ENCODE peak calls at places on chromosomes 3 and 15, in six cellular contexts. O is BJ, W is ovary, V is heart left ventricle, P is cardiac fibroblast, A is adrenal gland. K is an unnamed sample.

GRCh38 chr3:116029286-116029685 is 406.0 kb downstream of the GAP43 start:
- DNase-seq in O (no peak), W (no peak), V (no peak), P (no peak), A (no peak), K (no peak)

GRCh38 chr3:135966349-135966695 is 794 bp downstream of the PPP2R3A start:
- DNase-seq in O (no peak), W (no peak), V (no peak), P (no peak), A (no peak), K (no peak)

GRCh38 chr3:25856902-25857518 is 67.1 kb downstream of the OXSM start:
- DNase-seq in O (no peak), W (no peak), V (no peak), P (peak), A (no peak), K (no peak)

GRCh38 chr3:33936921-33937210 is 138.4 kb downstream of the PDCD6IP start:
- DNase-seq in O (no peak), W (no peak), V (no peak), P (no peak), A (no peak), K (no peak)

GRCh38 chr3:102733811-102734574 is 299.2 kb downstream of the ZPLD1 start:
- DNase-seq in O (peak), W (no peak), V (no peak), P (no peak), A (no peak), K (no peak)

GRCh38 chr3:42148982-42149432 is 57.9 kb downstream of the TRAK1 start:
- DNase-seq in O (peak), W (peak), V (peak), P (peak), A (peak), K (no peak)

GRCh38 chr3:152355744-152356665 is 87.3 kb downstream of the MBNL1 start:
- DNase-seq in O (no peak), W (no peak), V (no peak), P (peak), A (no peak), K (no peak)

GRCh38 chr3:48856469-48856868 is 8.8 kb upstream of the PRKAR2A start:
- DNase-seq in O (no peak), W (peak), V (no peak), P (no peak), A (no peak), K (no peak)

GRCh38 chr15:38069506-38069905 is 135.1 kb downstream of the TMCO5A start:
- DNase-seq in O (peak), W (no peak), V (no peak), P (peak), A (no peak), K (no peak)

GRCh38 chr3:177835917-177836316 is 638.6 kb upstream of the TBL1XR1 start:
- DNase-seq in O (peak), W (no peak), V (no peak), P (peak), A (no peak), K (no peak)

GRCh38 chr3:11364181-11364580 is 92.0 kb downstream of the ATG7 start:
- DNase-seq in O (no peak), W (no peak), V (no peak), P (no peak), A (no peak), K (no peak)

GRCh38 chr3:33877187-33877586 is 78.8 kb downstream of the PDCD6IP start:
- DNase-seq in O (no peak), W (no peak), V (no peak), P (no peak), A (no peak), K (no peak)

GRCh38 chr15:81749667-81750360 is 296.0 kb downstream of the MEX3B start:
- DNase-seq in O (no peak), W (peak), V (no peak), P (no peak), A (no peak), K (no peak)

GRCh38 chr3:125212509-125213372 is at the start of gene SLC12A8:
- DNase-seq in O (no peak), W (no peak), V (no peak), P (no peak), A (no peak), K (no peak)

GRCh38 chr15:73002509-73002908 is 49.8 kb upstream of the NEO1 start:
- DNase-seq in O (peak), W (no peak), V (no peak), P (no peak), A (no peak), K (no peak)

GRCh38 chr15:89052474-89052873 is 35.8 kb upstream of the ABHD2 start:
- DNase-seq in O (peak), W (no peak), V (no peak), P (peak), A (no peak), K (no peak)

GRCh38 chr3:13030649-13031048 is 42.6 kb downstream of the IQSEC1 start:
- DNase-seq in O (no peak), W (no peak), V (no peak), P (no peak), A (no peak), K (no peak)

GRCh38 chr3:50617911-50618481 is 1.0 kb downstream of the MAPKAPK3 start:
- DNase-seq in O (no peak), W (peak), V (peak), P (no peak), A (no peak), K (no peak)

GRCh38 chr3:52880047-52880446 is 17.3 kb downstream of the STIMATE start:
- DNase-seq in O (no peak), W (no peak), V (no peak), P (no peak), A (no peak), K (no peak)

GRCh38 chr3:114435733-114436132 is 141.9 kb downstream of the TIGIT start:
- DNase-seq in O (no peak), W (no peak), V (no peak), P (no peak), A (no peak), K (no peak)

GRCh38 chr3:19711160-19711782 is 222.7 kb downstream of the EFHB start:
- DNase-seq in O (no peak), W (no peak), V (no peak), P (no peak), A (no peak), K (no peak)

GRCh38 chr15:68774521-68775293 is 46.0 kb downstream of the ANP32A start:
- DNase-seq in O (no peak), W (no peak), V (no peak), P (peak), A (no peak), K (no peak)

GRCh38 chr15:91408476-91409076 is 308.5 kb downstream of the SV2B start:
- DNase-seq in O (no peak), W (no peak), V (no peak), P (peak), A (peak), K (no peak)

GRCh38 chr3:148614463-148614862 is 83.2 kb upstream of the AGTR1 start:
- DNase-seq in O (no peak), W (no peak), V (no peak), P (no peak), A (no peak), K (no peak)

GRCh38 chr3:29171583-29171990 is 109.3 kb upstream of the RBMS3 start:
- DNase-seq in O (no peak), W (no peak), V (no peak), P (peak), A (no peak), K (no peak)

GRCh38 chr15:73873889-73874511 is 636 bp downstream of the TBC1D21 start:
- DNase-seq in O (no peak), W (no peak), V (no peak), P (peak), A (peak), K (no peak)

GRCh38 chr15:40058476-40059140 is 19.6 kb upstream of the SRP14 start:
- DNase-seq in O (no peak), W (no peak), V (no peak), P (peak), A (peak), K (no peak)

GRCh38 chr3:71724584-71725278 is 471 bp downstream of the EIF4E3 start:
- DNase-seq in O (no peak), W (peak), V (peak), P (no peak), A (peak), K (peak)

GRCh38 chr3:138686771-138687221 is 78.2 kb downstream of the FAIM start:
- DNase-seq in O (peak), W (no peak), V (no peak), P (peak), A (no peak), K (no peak)

DNA sequence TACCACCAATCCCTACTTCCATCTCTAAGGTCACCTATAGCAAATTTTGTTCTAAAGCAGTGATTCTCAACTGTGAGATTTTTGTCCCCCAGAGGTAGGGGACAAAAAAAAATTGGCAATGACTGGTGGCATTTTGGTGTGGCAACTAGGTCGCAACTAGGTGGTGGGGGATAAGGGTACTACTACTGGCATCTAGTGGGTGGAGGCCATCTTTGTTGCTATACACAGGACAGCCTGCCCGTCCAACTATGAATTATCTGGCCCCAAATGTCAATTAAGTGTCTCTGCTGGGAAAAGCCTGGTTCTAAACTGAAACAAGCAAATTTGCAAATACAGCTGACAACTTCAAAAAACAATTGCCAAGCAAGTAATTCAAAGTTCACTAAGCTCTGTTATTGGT is 1.4 kb downstream of the MTMR10 start:
- DNase-seq in O (no peak), W (no peak), V (no peak), P (no peak), A (no peak), K (no peak)
- TF ChIP-seq CTCF in O (no peak), W (no peak), V (no peak), P (no peak), A (no peak), K (no peak)

GRCh38 chr15:85614059-85614458 is 180.7 kb downstream of the KLHL25 start:
- DNase-seq in O (no peak), W (no peak), V (no peak), P (no peak), A (no peak), K (no peak)

GRCh38 chr15:85616549-85616948 is 178.2 kb downstream of the KLHL25 start:
- DNase-seq in O (no peak), W (no peak), V (no peak), P (no peak), A (no peak), K (no peak)

GRCh38 chr15:85618956-85619491 is 175.7 kb downstream of the KLHL25 start:
- DNase-seq in O (peak), W (peak), V (peak), P (peak), A (peak), K (no peak)

GRCh38 chr15:85620321-85621044 is 174.2 kb downstream of the KLHL25 start:
- DNase-seq in O (peak), W (no peak), V (no peak), P (peak), A (peak), K (no peak)

DNA sequence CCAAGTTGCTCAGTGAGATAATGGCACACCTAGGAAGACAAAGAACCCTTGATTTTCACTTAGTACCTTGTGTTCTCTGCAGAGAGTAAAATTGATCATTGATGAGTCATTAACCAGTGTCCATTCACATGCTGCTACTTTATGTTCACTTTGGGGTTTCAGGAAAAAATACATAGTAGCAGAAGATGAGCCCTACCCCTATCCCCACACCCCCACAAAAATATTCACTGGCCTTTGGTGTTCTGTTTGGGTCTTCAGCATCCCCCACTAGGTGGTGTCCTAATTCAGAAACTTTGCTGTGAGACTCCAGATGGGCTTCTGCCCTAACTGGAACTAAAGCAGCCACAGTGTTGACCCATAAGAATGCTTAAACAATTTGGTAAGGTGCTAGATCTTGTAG is 178.8 kb downstream of the KLHL25 start:
- DNase-seq in O (no peak), W (no peak), V (no peak), P (peak), A (peak), K (no peak)
- TF ChIP-seq CTCF in O (peak), W (peak), V (peak), P (peak), A (peak), K (no peak)

DNA sequence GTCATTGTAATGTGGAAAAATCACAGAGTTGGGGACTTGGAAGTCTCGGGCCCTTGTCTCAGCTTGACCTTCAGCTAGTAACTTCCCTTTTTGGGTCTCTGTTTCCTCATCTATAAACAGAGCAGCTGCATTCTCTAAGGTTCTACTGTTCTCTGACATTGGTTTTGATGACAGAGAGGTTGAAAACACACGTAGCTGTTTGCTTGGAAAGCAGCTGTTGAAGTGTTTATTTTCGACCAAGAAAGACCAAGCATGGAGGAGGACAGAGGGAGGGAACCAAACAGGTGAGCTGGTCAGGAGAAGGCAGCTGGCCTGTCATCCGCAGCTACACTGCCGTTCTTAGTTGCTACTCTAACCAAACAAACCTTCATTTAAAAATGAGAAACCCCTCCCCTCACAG is 65.5 kb downstream of the MEIS2 start:
- DNase-seq in O (no peak), W (no peak), V (no peak), P (no peak), A (no peak), K (no peak)
- TF ChIP-seq CTCF in O (no peak), W (no peak), V (no peak), P (no peak), A (no peak), K (no peak)

GRCh38 chr3:129593230-129593594 is 13.3 kb downstream of the PLXND1 start:
- DNase-seq in O (no peak), W (no peak), V (no peak), P (no peak), A (no peak), K (no peak)
- TF ChIP-seq CTCF in O (peak), W (no peak), V (no peak), P (peak), A (no peak), K (no peak)

GRCh38 chr3:67459796-67460195 is 194.6 kb downstream of the SUCLG2 start:
- DNase-seq in O (no peak), W (no peak), V (no peak), P (no peak), A (no peak), K (no peak)

GRCh38 chr3:67461667-67462142 is 192.7 kb downstream of the SUCLG2 start:
- DNase-seq in O (no peak), W (no peak), V (no peak), P (peak), A (no peak), K (no peak)

GRCh38 chr3:67459131-67459530 is 195.3 kb downstream of the SUCLG2 start:
- DNase-seq in O (no peak), W (no peak), V (no peak), P (no peak), A (no peak), K (no peak)

GRCh38 chr3:67460841-67461240 is 193.6 kb downstream of the SUCLG2 start:
- DNase-seq in O (no peak), W (no peak), V (no peak), P (peak), A (no peak), K (no peak)

GRCh38 chr3:67458406-67458805 is 196.0 kb downstream of the SUCLG2 start:
- DNase-seq in O (no peak), W (no peak), V (no peak), P (no peak), A (no peak), K (no peak)
- TF ChIP-seq CTCF in O (no peak), W (no peak), V (no peak), P (peak), A (no peak), K (no peak)

K was measured in activated B cell treated with CpG ODN at 0.5 μM for 24 hours.